ENCODE peak calls at places on chromosomes 13 and 19, in five cellular contexts. S is WTC11, D is HepG2, Q is K562, G is H1. X is an unnamed sample.

GRCh38 chr19:10420444-10421239 is at the start of gene PDE4A:
- DNase-seq in S (peak; percentile 64), D (no peak), Q (peak; percentile 78), G (peak; percentile 80), X (no peak)

GRCh38 chr19:41564515-41565383 is 11.2 kb upstream of the CEACAM21 start:
- DNase-seq in S (peak; percentile 51), D (no peak), Q (no peak), G (peak; percentile 56), X (no peak)

GRCh38 chr13:41011382-41011956 is 7.6 kb downstream of the ELF1 start:
- DNase-seq in S (no peak), D (no peak), Q (no peak), G (no peak), X (no peak)

GRCh38 chr19:38319421-38320258 is at the start of gene KCNK6:
- DNase-seq in S (peak; percentile 66), D (no peak), Q (no peak), G (peak; percentile 87), X (no peak)

GRCh38 chr19:32129141-32129540 is 216.3 kb upstream of the ZNF507 start:
- DNase-seq in S (no peak), D (no peak), Q (no peak), G (no peak), X (no peak)

GRCh38 chr13:79667771-79668170 is 186.8 kb downstream of the NDFIP2 start:
- DNase-seq in S (no peak), D (no peak), Q (no peak), G (no peak), X (no peak)

GRCh38 chr13:73607489-73608156 is 526.6 kb downstream of the KLF12 start:
- DNase-seq in S (no peak), D (peak; percentile 24), Q (no peak), G (no peak), X (no peak)

GRCh38 chr13:53460776-53461175 is 432.2 kb downstream of the OLFM4 start:
- DNase-seq in S (no peak), D (no peak), Q (no peak), G (no peak), X (no peak)

GRCh38 chr19:29676586-29676985 is 11.3 kb downstream of the PLEKHF1 start:
- DNase-seq in S (no peak), D (no peak), Q (no peak), G (no peak), X (no peak)

GRCh38 chr19:28404462-28404861 is 808.5 kb downstream of the UQCRFS1 start:
- DNase-seq in S (no peak), D (no peak), Q (no peak), G (no peak), X (no peak)

GRCh38 chr13:48126944-48127814 is 32.3 kb upstream of the MED4 start:
- DNase-seq in S (peak; percentile 17), D (peak; percentile 63), Q (peak; percentile 52), G (no peak), X (peak; percentile 47)

GRCh38 chr19:6229951-6230712 is 49.6 kb downstream of the MLLT1 start:
- DNase-seq in S (no peak), D (no peak), Q (no peak), G (no peak), X (no peak)

GRCh38 chr13:50599046-50599445 is 244.4 kb downstream of the DLEU7 start:
- DNase-seq in S (no peak), D (no peak), Q (no peak), G (no peak), X (no peak)

GRCh38 chr19:2546128-2547032 is 70.5 kb downstream of the GADD45B start:
- DNase-seq in S (peak; percentile 67), D (peak; percentile 88), Q (no peak), G (peak; percentile 73), X (no peak)

GRCh38 chr19:535017-535835 is 3.7 kb downstream of the CDC34 start:
- DNase-seq in S (no peak), D (no peak), Q (no peak), G (no peak), X (no peak)

GRCh38 chr13:32314968-32315254 is 252 bp downstream of the ZAR1L start:
- DNase-seq in S (no peak), D (peak; percentile 40), Q (peak; percentile 26), G (no peak), X (no peak)

GRCh38 chr13:93190006-93190405 is 36.6 kb upstream of the GPC6 start:
- DNase-seq in S (no peak), D (no peak), Q (no peak), G (no peak), X (no peak)

GRCh38 chr19:50896591-50897190 is 14.5 kb downstream of the KLK4 start:
- DNase-seq in S (no peak), D (peak; percentile 26), Q (peak; percentile 40), G (no peak), X (peak; percentile 100)

GRCh38 chr13:47679391-47679790 is 321.7 kb downstream of the SUCLA2 start:
- DNase-seq in S (no peak), D (no peak), Q (no peak), G (no peak), X (no peak)

GRCh38 chr13:48233097-48233885 is at the start of gene ITM2B:
- DNase-seq in S (peak; percentile 70), D (peak; percentile 56), Q (peak; percentile 83), G (peak; percentile 74), X (no peak)

GRCh38 chr19:38786572-38787265 is 2.3 kb upstream of the LGALS7B start:
- DNase-seq in S (no peak), D (no peak), Q (no peak), G (no peak), X (no peak)

GRCh38 chr19:42370068-42370520 is 20.0 kb downstream of the CNFN start:
- DNase-seq in S (peak; percentile 84), D (no peak), Q (no peak), G (peak; percentile 81), X (no peak)

GRCh38 chr13:31538067-31539042 is 201.0 kb upstream of the RXFP2 start:
- DNase-seq in S (no peak), D (peak; percentile 16), Q (peak; percentile 14), G (no peak), X (no peak)

GRCh38 chr13:50358221-50358620 is 343.0 kb downstream of the KCNRG start:
- DNase-seq in S (no peak), D (no peak), Q (no peak), G (no peak), X (no peak)

GRCh38 chr13:37414667-37415066 is 183.9 kb downstream of the POSTN start:
- DNase-seq in S (peak; percentile 16), D (no peak), Q (no peak), G (no peak), X (no peak)

GRCh38 chr19:41700381-41701195 is 7.8 kb upstream of the CEACAM5 start:
- DNase-seq in S (no peak), D (no peak), Q (no peak), G (no peak), X (no peak)

GRCh38 chr19:14758816-14759215 is 19.5 kb downstream of the ADGRE2 start:
- DNase-seq in S (peak; percentile 54), D (no peak), Q (no peak), G (peak; percentile 55), X (no peak)

GRCh38 chr19:21492932-21493906 is 12.2 kb upstream of the ZNF429 start:
- DNase-seq in S (no peak), D (no peak), Q (no peak), G (no peak), X (no peak)

GRCh38 chr19:19240476-19240875 is 28.7 kb downstream of the NCAN start:
- DNase-seq in S (no peak), D (no peak), Q (no peak), G (no peak), X (no peak)

GRCh38 chr19:19238126-19238894 is 26.6 kb downstream of the NCAN start:
- DNase-seq in S (no peak), D (no peak), Q (no peak), G (no peak), X (no peak)

GRCh38 chr19:19234220-19234816 is 22.6 kb downstream of the NCAN start:
- DNase-seq in S (no peak), D (no peak), Q (no peak), G (no peak), X (no peak)

GRCh38 chr19:19236173-19236572 is 24.4 kb downstream of the NCAN start:
- DNase-seq in S (no peak), D (no peak), Q (no peak), G (no peak), X (no peak)

DNA sequence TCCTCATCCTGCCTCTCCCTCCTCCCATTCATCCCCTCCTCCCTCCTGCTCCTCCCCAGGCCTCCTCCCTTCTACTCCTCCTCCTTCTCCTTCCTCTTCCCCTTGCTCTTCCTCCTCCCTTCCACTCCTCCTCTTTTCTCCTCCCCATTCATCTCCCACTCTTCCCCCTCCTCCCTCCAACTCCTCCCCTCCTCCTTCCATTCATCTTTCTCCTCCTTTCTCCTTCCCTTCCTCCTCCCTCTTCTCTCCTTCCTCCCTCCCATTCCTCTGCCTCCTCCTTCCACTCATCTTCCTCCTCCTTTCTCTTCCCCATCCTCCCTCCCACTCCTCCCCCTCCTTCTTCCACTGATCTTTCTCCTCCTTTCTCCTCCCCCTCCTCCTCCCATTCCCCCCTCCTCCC is 27.9 kb downstream of the NCAN start:
- DNase-seq in S (no peak), D (no peak), Q (no peak), G (no peak), X (no peak)
- TF ChIP-seq ATF2 in S (no peak), D (no peak), Q (no peak), G (no peak), X (no peak)

DNA sequence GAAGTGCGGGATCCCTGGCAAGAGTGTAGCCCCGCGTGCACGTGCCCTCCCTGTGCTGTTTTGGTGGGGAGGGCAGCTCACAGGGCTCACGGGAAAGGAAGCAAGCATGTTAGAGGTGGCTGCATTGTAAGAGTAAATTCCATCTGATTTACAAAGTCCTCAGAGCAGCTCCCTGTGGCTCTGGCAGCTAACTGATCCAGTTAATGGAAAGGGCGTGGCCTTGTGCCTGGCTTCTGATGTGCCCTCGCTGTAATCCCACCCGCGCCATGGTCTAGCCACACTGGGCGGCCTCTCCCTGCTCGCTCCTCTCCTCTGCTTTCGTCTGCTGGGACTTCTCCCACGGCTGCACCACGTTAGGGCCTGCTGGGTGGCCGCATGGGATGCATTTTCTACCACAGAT is 258.5 kb downstream of the FGF9 start:
- DNase-seq in S (no peak), D (no peak), Q (no peak), G (no peak), X (no peak)
- TF ChIP-seq ATF2 in S (no peak), D (no peak), Q (no peak), G (no peak), X (no peak)

DNA sequence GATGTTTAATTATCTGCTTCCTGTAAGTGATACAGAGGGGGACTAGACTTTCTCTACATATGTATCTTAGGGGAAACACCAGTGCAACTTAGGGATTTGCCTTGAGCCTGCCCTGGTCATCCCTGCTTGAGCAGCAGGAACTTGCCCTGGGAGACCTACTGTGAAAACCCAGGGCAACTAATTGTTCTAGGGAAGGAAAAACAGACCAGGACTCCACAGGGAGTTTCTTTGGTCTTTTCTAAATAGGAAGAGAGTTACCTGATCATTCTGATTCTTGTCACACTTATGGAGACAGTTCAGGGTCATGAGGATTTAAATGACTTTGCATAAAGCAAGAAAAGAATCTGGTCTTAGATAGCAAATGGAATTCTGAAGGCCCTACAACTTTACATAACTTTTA is 89.1 kb downstream of the WASF3 start:
- DNase-seq in S (no peak), D (no peak), Q (no peak), G (no peak), X (no peak)
- TF ChIP-seq ATF2 in S (no peak), D (no peak), Q (no peak), G (no peak), X (no peak)

DNA sequence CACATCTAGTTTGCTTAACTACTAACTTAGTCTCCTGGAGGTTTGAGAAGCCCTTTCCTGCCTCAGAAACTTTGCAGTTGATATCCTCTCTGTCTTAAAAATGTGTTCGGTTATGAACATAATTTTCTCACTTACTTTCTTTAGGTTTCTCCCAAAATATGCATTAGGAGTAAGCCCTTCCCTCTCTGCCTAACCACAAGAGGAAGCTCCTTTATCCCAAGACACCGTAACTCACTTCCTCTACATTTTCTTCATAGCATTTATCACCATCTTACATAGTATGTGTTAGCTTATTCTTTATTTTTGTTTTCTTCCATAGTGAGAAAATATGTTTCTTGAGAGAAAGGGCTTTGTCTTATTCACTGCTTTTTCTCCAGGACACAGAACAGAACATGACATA is 952.5 kb upstream of the ATXN8OS start:
- DNase-seq in S (no peak), D (no peak), Q (no peak), G (no peak), X (no peak)
- TF ChIP-seq ATF2 in S (no peak), D (no peak), Q (no peak), G (no peak), X (no peak)

X was measured in GM12878.